ENCODE peak calls at places on chromosomes 12 and 14, in eight cellular contexts. L is stimulated activated naive CD4-positive, alpha-beta T cell; T is SW 1271; Q is hypothalamus; W is NCI-H1092 treated with DMSO at 0.1 percent for 48 hours; F is body of pancreas; E is iris pigment epithelial cell; I is activated naive CD4-positive, alpha-beta T cell treated with anti-CD3 and anti-CD28 coated beads, Interleukin-2, amount 10 ng/mL, durations not matched to agents 7 days and 5 days. K is an unnamed sample.

GRCh38 chr14:23644195-23644918 is 8.2 kb downstream of the DHRS2 start:
- DNase-seq in L (no peak), I (no peak), E (no peak), Q (no peak), T (no peak), F (no peak), W (no peak), K (no peak)

GRCh38 chr12:13661005-13661887 is 320.2 kb downstream of the GRIN2B start:
- DNase-seq in W (peak), I (peak), Q (peak), E (peak), F (peak), T (no peak), L (no peak), K (no peak)

GRCh38 chr12:8544295-8544694 is 3.6 kb upstream of the CLEC4E start:
- DNase-seq in T (peak), L (peak), I (peak), F (peak), Q (peak), W (peak), E (peak), K (peak)

GRCh38 chr12:117498256-117498655 is 136.8 kb upstream of the NOS1 start:
- DNase-seq in F (peak), L (no peak), Q (no peak), E (no peak), I (no peak), W (no peak), T (no peak), K (no peak)

GRCh38 chr14:76985021-76985420 is 43.5 kb downstream of the IRF2BPL start:
- DNase-seq in I (no peak), E (peak), F (no peak), T (no peak), Q (no peak), W (no peak), L (no peak), K (no peak)

GRCh38 chr14:92690171-92691011 is 58.0 kb downstream of the LGMN start:
- DNase-seq in F (peak), I (no peak), W (peak), T (peak), L (no peak), Q (no peak), E (peak), K (no peak)

GRCh38 chr12:64029013-64029857 is 184.7 kb downstream of the SRGAP1 start:
- DNase-seq in W (no peak), I (no peak), Q (no peak), L (no peak), F (no peak), T (no peak), E (peak), K (no peak)

GRCh38 chr12:13103391-13104033 is at the start of gene GSG1:
- DNase-seq in Q (no peak), F (no peak), L (no peak), E (no peak), W (no peak), I (no peak), T (no peak), K (no peak)

GRCh38 chr12:17588968-17589367 is 501.0 kb downstream of the RERGL start:
- DNase-seq in E (no peak), L (no peak), Q (no peak), I (no peak), T (no peak), F (peak), W (peak), K (no peak)

GRCh38 chr12:101935769-101936741 is 58.7 kb downstream of the DRAM1 start:
- DNase-seq in E (peak), F (peak), T (no peak), I (no peak), Q (no peak), W (no peak), L (no peak), K (no peak)

GRCh38 chr12:13627536-13627935 is 353.9 kb downstream of the GRIN2B start:
- DNase-seq in E (no peak), W (no peak), F (no peak), Q (no peak), I (no peak), L (no peak), T (no peak), K (no peak)

GRCh38 chr14:38143651-38144505 is 63.8 kb upstream of the SSTR1 start:
- DNase-seq in F (no peak), W (no peak), I (no peak), T (no peak), E (peak), L (no peak), Q (no peak), K (no peak)

GRCh38 chr14:59060841-59061240 is 127.6 kb upstream of the DAAM1 start:
- DNase-seq in Q (no peak), L (no peak), I (no peak), W (no peak), E (no peak), T (no peak), F (no peak), K (no peak)

GRCh38 chr12:114479831-114480230 is 73.9 kb upstream of the TBX5 start:
- DNase-seq in T (no peak), F (no peak), Q (no peak), L (no peak), E (no peak), I (no peak), W (no peak), K (no peak)

GRCh38 chr14:55170526-55170925 is 20.9 kb downstream of the DLGAP5 start:
- DNase-seq in E (no peak), T (no peak), I (no peak), L (no peak), W (no peak), Q (no peak), F (no peak), K (no peak)

GRCh38 chr12:108511633-108512540 is 3.2 kb upstream of the FICD start:
- DNase-seq in F (peak), E (peak), W (peak), Q (peak), L (peak), I (peak), T (no peak), K (peak)

GRCh38 chr12:14558377-14559051 is 9.2 kb downstream of the PLBD1 start:
- DNase-seq in Q (no peak), E (no peak), W (no peak), L (no peak), I (no peak), F (no peak), T (no peak), K (no peak)

GRCh38 chr12:124665516-124665915 is 98.1 kb upstream of the NCOR2 start:
- DNase-seq in L (no peak), W (no peak), I (no peak), T (no peak), Q (no peak), F (no peak), E (peak), K (no peak)

GRCh38 chr14:32633214-32633864 is 304.2 kb downstream of the AKAP6 start:
- DNase-seq in I (no peak), E (peak), T (no peak), Q (no peak), F (no peak), L (no peak), W (no peak), K (no peak)

GRCh38 chr12:108832730-108833354 is 24.5 kb downstream of the SSH1 start:
- DNase-seq in L (no peak), E (peak), F (no peak), T (no peak), W (no peak), I (no peak), Q (no peak), K (no peak)

GRCh38 chr14:35121026-35121886 is 534 bp downstream of the PPP2R3C start:
- DNase-seq in E (peak), Q (no peak), W (no peak), T (no peak), L (no peak), F (peak), I (peak), K (no peak)

GRCh38 chr14:52951730-52952481 is 1.1 kb upstream of the FERMT2 start:
- DNase-seq in F (peak), W (no peak), Q (no peak), L (no peak), T (peak), I (no peak), E (peak), K (no peak)

GRCh38 chr12:50923361-50924130 is 28.8 kb upstream of the HIGD1C start:
- DNase-seq in W (no peak), F (no peak), E (no peak), I (no peak), T (no peak), L (no peak), Q (no peak), K (no peak)

GRCh38 chr14:99363616-99364290 is 91.8 kb upstream of the BCL11B start:
- DNase-seq in T (no peak), L (no peak), W (no peak), E (no peak), F (no peak), Q (no peak), I (no peak), K (no peak)

GRCh38 chr12:93601591-93601990 is 29.1 kb downstream of the SOCS2 start:
- DNase-seq in E (no peak), L (no peak), F (no peak), W (no peak), I (no peak), Q (no peak), T (no peak), K (no peak)

GRCh38 chr14:32224731-32225377 is 21.8 kb upstream of the RNU6-8 start:
- DNase-seq in L (peak), T (no peak), W (no peak), F (peak), E (peak), Q (no peak), I (no peak), K (no peak)

GRCh38 chr12:107351716-107352115 is 258.4 kb upstream of the CRY1 start:
- DNase-seq in E (peak), I (no peak), T (no peak), F (no peak), W (no peak), L (no peak), Q (no peak), K (no peak)

GRCh38 chr14:80150301-80150700 is 61.0 kb downstream of the DIO2 start:
- DNase-seq in E (peak), Q (no peak), F (no peak), L (no peak), W (no peak), I (no peak), T (no peak), K (no peak)

GRCh38 chr12:88258396-88258795 is 116.3 kb downstream of the TMTC3 start:
- DNase-seq in F (no peak), E (no peak), I (no peak), T (no peak), L (no peak), Q (no peak), W (no peak), K (no peak)

GRCh38 chr12:68962855-68963455 is 30.0 kb upstream of the CPM start:
- DNase-seq in Q (no peak), I (no peak), L (no peak), F (no peak), W (no peak), E (peak), T (no peak), K (no peak)

GRCh38 chr12:120240495-120240833 is 25.1 kb downstream of the PXN start:
- DNase-seq in I (no peak), T (no peak), F (no peak), W (no peak), E (no peak), Q (no peak), L (no peak), K (no peak)

GRCh38 chr14:61503167-61503801 is 181.9 kb downstream of the PRKCH start:
- DNase-seq in E (no peak), F (no peak), W (no peak), I (peak), T (no peak), L (peak), Q (no peak), K (peak)

K was measured in central memory CD4-positive, alpha-beta T cell.